ENCODE peak calls at places on chromosomes 6 and 20, in ten cellular contexts. V is type B pancreatic cell; K is activated naive CD4-positive, alpha-beta T cell treated with Interleukin-2 at 50 U/mL for 16 hours; S is posterior cingulate gyrus; H is foreskin fibroblast; B is B cell; W is activated T-cell treated with anti-CD3 and anti-CD28 coated beads for 24 hours; T is fibroblast of the conjunctiva; J is IMR-90; E is colonic mucosa. I is an unnamed sample.

GRCh38 chr6:36759177-36759757 is 61.6 kb downstream of the RAB44 start:
- DNase-seq in J (peak; percentile 68), H (peak; percentile 87), T (peak; percentile 56), S (peak; percentile 89), E (peak; percentile 89), W (peak; percentile 74), V (peak; percentile 91), B (peak; percentile 84), K (peak; percentile 84), I (peak; percentile 77)

GRCh38 chr20:45016089-45016641 is 49.9 kb downstream of the STK4 start:
- DNase-seq in B (no peak), V (no peak), T (no peak), K (no peak), J (peak; percentile 11), W (no peak), H (peak; percentile 46), S (no peak), E (no peak), I (no peak)

GRCh38 chr6:80543598-80544181 is 437.2 kb downstream of the BCKDHB start:
- DNase-seq in S (no peak), B (no peak), K (no peak), E (no peak), W (no peak), V (no peak), T (no peak), H (peak; percentile 61), J (peak; percentile 90), I (no peak)

GRCh38 chr6:39755231-39755630 is 30.0 kb upstream of the KIF6 start:
- DNase-seq in S (no peak), W (no peak), H (peak; percentile 27), V (no peak), E (no peak), K (no peak), T (no peak), B (no peak), J (peak; percentile 29), I (no peak)

GRCh38 chr20:1309439-1309847 is 19.5 kb downstream of the SDCBP2 start:
- DNase-seq in B (no peak), K (no peak), E (no peak), T (no peak), H (no peak), W (no peak), J (no peak), V (no peak), S (no peak), I (no peak)

GRCh38 chr20:31560094-31560899 is 44.8 kb upstream of the ID1 start:
- DNase-seq in B (peak; percentile 64), W (peak; percentile 64), T (peak; percentile 73), S (peak; percentile 60), H (peak; percentile 91), V (peak; percentile 87), J (peak; percentile 86), K (peak; percentile 80), E (peak; percentile 74), I (peak; percentile 14)

GRCh38 chr20:591941-592340 is 18.2 kb downstream of the TCF15 start:
- DNase-seq in V (no peak), W (no peak), H (no peak), K (no peak), E (no peak), B (no peak), T (no peak), S (no peak), J (no peak), I (no peak)

GRCh38 chr20:44993343-44993742 is 27.0 kb downstream of the STK4 start:
- DNase-seq in T (no peak), K (no peak), B (no peak), W (no peak), J (peak; percentile 12), H (no peak), E (no peak), V (no peak), S (no peak), I (no peak)

GRCh38 chr6:157092736-157093135 is 230.6 kb downstream of the TMEM242 start:
- DNase-seq in S (no peak), T (no peak), H (no peak), K (no peak), E (no peak), B (no peak), W (no peak), J (no peak), V (no peak), I (no peak)

GRCh38 chr20:24837721-24838456 is 111.2 kb upstream of the CST7 start:
- DNase-seq in K (no peak), T (no peak), V (no peak), H (no peak), J (peak; percentile 50), W (no peak), S (no peak), E (no peak), B (no peak), I (no peak)

GRCh38 chr6:15770347-15771143 is 107.7 kb upstream of the DTNBP1 start:
- DNase-seq in B (no peak), K (no peak), S (no peak), J (peak; percentile 8), H (peak; percentile 32), W (no peak), V (no peak), T (no peak), E (no peak), I (no peak)

GRCh38 chr6:104959453-104959858 is 2.5 kb downstream of the LIN28B start:
- DNase-seq in E (no peak), T (no peak), V (no peak), K (no peak), W (no peak), S (no peak), B (no peak), H (no peak), J (no peak), I (no peak)

GRCh38 chr20:6783752-6784725 is 16.6 kb downstream of the BMP2 start:
- DNase-seq in V (no peak), W (no peak), H (peak; percentile 60), B (no peak), S (no peak), E (peak; percentile 36), J (no peak), K (no peak), T (peak; percentile 43), I (no peak)

GRCh38 chr6:127102299-127102698 is 16.2 kb upstream of the RSPO3 start:
- DNase-seq in J (peak; percentile 94), S (no peak), B (no peak), H (peak; percentile 93), E (no peak), V (no peak), T (peak; percentile 18), K (no peak), W (no peak), I (no peak)

GRCh38 chr20:24779166-24779565 is 169.9 kb upstream of the CST7 start:
- DNase-seq in T (no peak), V (no peak), J (no peak), H (no peak), S (peak; percentile 1), B (no peak), K (no peak), E (no peak), W (no peak), I (no peak)

I was measured in caudate nucleus.